ENCODE peak calls at places on chromosomes 6 and 20, in four cellular contexts. One of them, this sample, is unnamed.

GRCh38 chr6:63644668-63645326 is 9.2 kb downstream of the PHF3 start:
- DNase-seq in mammary epithelial cell: peak; percentile 78
- DNase-seq in stomach: no peak
- DNase-seq in CD8-positive, alpha-beta T cell: no peak
- DNase-seq in this sample: no peak

GRCh38 chr6:101401792-101402617 is 8.5 kb downstream of the GRIK2 start:
- DNase-seq in mammary epithelial cell: no peak
- DNase-seq in stomach: no peak
- DNase-seq in CD8-positive, alpha-beta T cell: no peak
- DNase-seq in this sample: no peak

GRCh38 chr6:166365221-166365620 is 17.5 kb downstream of the MPC1 start:
- DNase-seq in mammary epithelial cell: no peak
- DNase-seq in stomach: no peak
- DNase-seq in CD8-positive, alpha-beta T cell: no peak
- DNase-seq in this sample: no peak

GRCh38 chr6:144151010-144151727 is 852 bp downstream of the STX11 start:
- DNase-seq in mammary epithelial cell: peak; percentile 38
- DNase-seq in stomach: no peak
- DNase-seq in CD8-positive, alpha-beta T cell: peak; percentile 72
- DNase-seq in this sample: peak; percentile 57

GRCh38 chr6:114649298-114649697 is 306.5 kb upstream of the HS3ST5 start:
- DNase-seq in mammary epithelial cell: no peak
- DNase-seq in stomach: no peak
- DNase-seq in CD8-positive, alpha-beta T cell: no peak
- DNase-seq in this sample: no peak

GRCh38 chr20:38260025-38260377 is 534 bp downstream of the KIAA1755 start:
- DNase-seq in mammary epithelial cell: no peak
- DNase-seq in stomach: no peak
- DNase-seq in CD8-positive, alpha-beta T cell: no peak
- DNase-seq in this sample: no peak

GRCh38 chr6:23547851-23548250 is 578.2 kb upstream of the NRSN1 start:
- DNase-seq in mammary epithelial cell: no peak
- DNase-seq in stomach: no peak
- DNase-seq in CD8-positive, alpha-beta T cell: no peak
- DNase-seq in this sample: no peak

GRCh38 chr6:100203391-100203790 is 209.4 kb upstream of the MCHR2 start:
- DNase-seq in mammary epithelial cell: peak; percentile 89
- DNase-seq in stomach: no peak
- DNase-seq in CD8-positive, alpha-beta T cell: no peak
- DNase-seq in this sample: no peak

GRCh38 chr6:129672883-129673631 is 36.9 kb downstream of the ARHGAP18 start:
- DNase-seq in mammary epithelial cell: peak; percentile 65
- DNase-seq in stomach: no peak
- DNase-seq in CD8-positive, alpha-beta T cell: no peak
- DNase-seq in this sample: no peak

GRCh38 chr6:158536891-158537798 is 22.7 kb upstream of the TMEM181 start:
- DNase-seq in mammary epithelial cell: peak; percentile 25
- DNase-seq in stomach: no peak
- DNase-seq in CD8-positive, alpha-beta T cell: peak; percentile 48
- DNase-seq in this sample: no peak

GRCh38 chr6:170165085-170165484 is 125.8 kb downstream of the DLL1 start:
- DNase-seq in mammary epithelial cell: no peak
- DNase-seq in stomach: no peak
- DNase-seq in CD8-positive, alpha-beta T cell: no peak
- DNase-seq in this sample: no peak

GRCh38 chr6:170162011-170162770 is 128.7 kb downstream of the DLL1 start:
- DNase-seq in mammary epithelial cell: no peak
- DNase-seq in stomach: no peak
- DNase-seq in CD8-positive, alpha-beta T cell: no peak
- DNase-seq in this sample: no peak

GRCh38 chr6:170162771-170163404 is 128.0 kb downstream of the DLL1 start:
- DNase-seq in mammary epithelial cell: no peak
- DNase-seq in stomach: no peak
- DNase-seq in CD8-positive, alpha-beta T cell: no peak
- DNase-seq in this sample: no peak

GRCh38 chr6:170164271-170164900 is 126.5 kb downstream of the DLL1 start:
- DNase-seq in mammary epithelial cell: no peak
- DNase-seq in stomach: no peak
- DNase-seq in CD8-positive, alpha-beta T cell: no peak
- DNase-seq in this sample: no peak

DNA sequence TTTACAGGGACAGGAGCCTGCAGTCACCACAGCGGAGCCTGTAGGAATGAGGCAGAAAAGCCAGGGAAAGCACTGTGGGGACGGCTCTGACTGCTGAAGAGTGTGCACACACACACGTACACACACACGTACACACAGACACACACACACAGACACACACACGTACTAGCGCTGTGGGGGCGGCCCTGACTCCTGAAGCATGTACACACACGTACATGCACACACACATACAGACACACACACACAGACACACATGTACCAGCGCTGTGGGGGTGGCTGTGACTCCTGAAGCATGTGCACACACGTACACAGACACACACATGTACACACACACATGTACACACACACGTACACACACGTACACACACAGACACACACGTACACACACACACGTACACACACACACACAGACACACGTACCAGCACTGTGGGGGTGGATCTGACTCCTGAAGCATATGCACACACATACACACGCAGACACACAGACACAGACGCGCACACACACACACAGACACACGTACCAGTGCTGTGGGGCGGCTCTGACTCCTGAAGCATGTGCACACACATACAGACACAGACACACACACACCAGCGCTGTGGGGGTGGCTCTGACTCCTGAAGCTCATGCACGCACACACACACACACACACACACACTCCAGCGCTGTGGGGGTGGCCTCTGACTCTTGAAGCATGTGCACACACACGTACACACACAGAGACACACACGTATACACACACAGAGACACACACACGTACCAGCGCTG is 127.3 kb downstream of the DLL1 start:
- DNase-seq in mammary epithelial cell: no peak
- DNase-seq in stomach: no peak
- DNase-seq in CD8-positive, alpha-beta T cell: no peak
- DNase-seq in this sample: no peak
- H3K9me3 ChIP-seq in mammary epithelial cell: peaks cover 4% of the 10 kb centered on the region
- H3K9me3 ChIP-seq in stomach: no peaks in the 10 kb centered on the region
- H3K9me3 ChIP-seq in CD8-positive, alpha-beta T cell: no peaks in the 10 kb centered on the region
- H3K9me3 ChIP-seq in this sample: no peaks in the 10 kb centered on the region

DNA sequence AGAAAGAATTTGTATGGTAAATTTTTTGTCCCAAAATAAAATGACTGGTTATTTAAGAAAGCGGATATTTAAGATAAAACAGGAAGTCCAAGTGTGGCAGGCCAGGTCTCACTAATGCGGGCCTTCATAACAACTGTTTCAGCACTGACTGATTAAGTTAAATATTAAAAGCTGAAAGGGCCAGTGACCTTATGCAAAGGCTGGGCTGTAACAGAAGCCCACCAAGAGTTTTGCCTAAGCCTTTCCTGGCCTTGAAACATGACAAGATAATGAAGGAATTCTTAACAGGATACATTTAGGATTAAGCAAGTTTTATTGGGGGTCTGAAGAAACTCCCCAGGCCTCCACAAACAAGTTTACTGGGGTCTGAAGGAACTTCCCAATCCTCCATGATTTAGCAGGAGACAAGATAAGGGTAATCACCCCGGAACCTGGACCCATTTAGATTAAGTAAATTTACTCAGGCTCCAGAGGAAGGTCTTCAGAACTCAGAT is 36.3 kb downstream of the ZNF133 start:
- DNase-seq in mammary epithelial cell: no peak
- DNase-seq in stomach: no peak
- DNase-seq in CD8-positive, alpha-beta T cell: no peak
- DNase-seq in this sample: no peak
- H3K27ac ChIP-seq in mammary epithelial cell: no peak overlapping the region
- H3K27ac ChIP-seq in stomach: no peak overlapping the region
- H3K27ac ChIP-seq in CD8-positive, alpha-beta T cell: no peak overlapping the region
- H3K27ac ChIP-seq in this sample: no peak overlapping the region

DNA sequence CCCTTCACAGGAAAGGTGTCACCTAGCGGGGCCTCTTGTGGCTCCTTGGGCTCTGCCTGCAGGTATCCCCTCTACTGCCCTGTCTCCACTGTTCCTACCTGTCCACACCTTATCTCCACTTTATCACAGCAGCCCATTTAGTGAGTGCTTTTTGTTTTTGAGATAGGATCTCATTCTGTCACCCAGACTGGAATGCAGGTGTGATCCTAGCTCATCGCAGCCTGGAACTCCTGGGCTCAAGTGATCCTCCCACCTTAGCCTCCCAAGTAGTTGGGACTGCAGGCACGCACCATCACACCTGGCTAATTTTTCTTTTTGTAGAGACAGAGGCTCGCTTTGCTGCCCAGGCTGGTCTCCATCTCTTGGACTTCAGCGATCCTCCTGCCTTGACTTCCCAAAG is 48.0 kb downstream of the BCAS4 start:
- DNase-seq in mammary epithelial cell: no peak
- DNase-seq in stomach: no peak
- DNase-seq in CD8-positive, alpha-beta T cell: no peak
- DNase-seq in this sample: no peak
- H3K36me3 ChIP-seq in mammary epithelial cell: no peaks in the 10 kb centered on the region
- H3K36me3 ChIP-seq in stomach: peaks cover 7% of the 10 kb centered on the region
- H3K36me3 ChIP-seq in CD8-positive, alpha-beta T cell: peaks cover 9% of the 10 kb centered on the region
- H3K36me3 ChIP-seq in this sample: no peaks in the 10 kb centered on the region

GRCh38 chr6:168794515-168794914 is 353.5 kb downstream of the SMOC2 start:
- DNase-seq in mammary epithelial cell: no peak
- DNase-seq in stomach: no peak
- DNase-seq in CD8-positive, alpha-beta T cell: no peak
- DNase-seq in this sample: no peak
- H3K9me3 ChIP-seq in mammary epithelial cell: peaks cover 17% of the 10 kb centered on the region
- H3K9me3 ChIP-seq in stomach: no peaks in the 10 kb centered on the region
- H3K9me3 ChIP-seq in CD8-positive, alpha-beta T cell: no peaks in the 10 kb centered on the region
- H3K9me3 ChIP-seq in this sample: no peaks in the 10 kb centered on the region

DNA sequence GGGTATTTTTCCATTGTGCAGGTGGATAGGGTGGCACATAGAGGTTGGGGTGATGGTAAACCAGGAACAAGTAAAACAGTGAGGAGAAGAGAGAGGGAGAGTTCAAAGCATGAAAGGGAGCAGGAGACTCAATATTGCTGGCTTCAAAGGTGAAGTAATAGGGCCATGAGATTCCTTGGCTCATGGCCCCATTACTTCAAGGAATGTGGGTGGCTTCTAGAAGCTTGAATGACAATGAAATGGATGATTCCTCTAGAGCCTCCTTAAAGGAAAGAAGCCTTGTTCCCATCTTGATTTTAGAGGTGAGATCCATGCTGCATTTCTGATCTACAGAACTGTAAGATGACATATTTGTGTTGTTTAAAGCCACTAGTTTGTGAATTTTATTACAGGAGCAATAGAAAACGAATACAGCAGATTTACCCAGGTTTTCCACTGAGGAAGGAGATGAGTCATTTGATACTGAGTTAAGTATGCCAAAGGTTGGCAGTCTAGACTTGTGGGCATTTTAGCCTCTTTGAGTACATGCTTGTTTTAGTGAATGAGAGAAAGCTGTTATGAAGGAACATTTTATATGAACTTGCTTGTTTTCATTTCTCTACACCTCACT is 110.4 kb downstream of the PLCB4 start:
- DNase-seq in mammary epithelial cell: peak; percentile 12
- DNase-seq in stomach: no peak
- DNase-seq in CD8-positive, alpha-beta T cell: no peak
- DNase-seq in this sample: no peak
- H3K27ac ChIP-seq in mammary epithelial cell: no peak overlapping the region
- H3K27ac ChIP-seq in stomach: no peak overlapping the region
- H3K27ac ChIP-seq in CD8-positive, alpha-beta T cell: no peak overlapping the region
- H3K27ac ChIP-seq in this sample: no peak overlapping the region

GRCh38 chr20:35363190-35363589 is 48.6 kb downstream of the UQCC1 start:
- DNase-seq in mammary epithelial cell: no peak
- DNase-seq in stomach: no peak
- DNase-seq in CD8-positive, alpha-beta T cell: no peak
- DNase-seq in this sample: no peak

GRCh38 chr20:35355372-35355771 is 56.4 kb downstream of the UQCC1 start:
- DNase-seq in mammary epithelial cell: no peak
- DNase-seq in stomach: no peak
- DNase-seq in CD8-positive, alpha-beta T cell: no peak
- DNase-seq in this sample: no peak

GRCh38 chr20:35359335-35359997 is 52.3 kb downstream of the UQCC1 start:
- DNase-seq in mammary epithelial cell: no peak
- DNase-seq in stomach: no peak
- DNase-seq in CD8-positive, alpha-beta T cell: no peak
- DNase-seq in this sample: no peak

GRCh38 chr20:35360033-35360432 is 51.7 kb downstream of the UQCC1 start:
- DNase-seq in mammary epithelial cell: peak; percentile 52
- DNase-seq in stomach: no peak
- DNase-seq in CD8-positive, alpha-beta T cell: no peak
- DNase-seq in this sample: no peak
- H3K36me3 ChIP-seq in mammary epithelial cell: peaks cover 10% of the 10 kb centered on the region
- H3K36me3 ChIP-seq in stomach: peaks cover 58% of the 10 kb centered on the region
- H3K36me3 ChIP-seq in CD8-positive, alpha-beta T cell: peaks cover 20% of the 10 kb centered on the region
- H3K36me3 ChIP-seq in this sample: no peaks in the 10 kb centered on the region

GRCh38 chr20:30488941-30489601 is 768.4 kb upstream of the DEFB115 start:
- DNase-seq in mammary epithelial cell: no peak
- DNase-seq in stomach: peak; percentile 5
- DNase-seq in CD8-positive, alpha-beta T cell: peak; percentile 42
- DNase-seq in this sample: no peak
- H3K9me3 ChIP-seq in mammary epithelial cell: peaks cover 21% of the 10 kb centered on the region
- H3K9me3 ChIP-seq in stomach: peaks cover 70% of the 10 kb centered on the region
- H3K9me3 ChIP-seq in CD8-positive, alpha-beta T cell: no peaks in the 10 kb centered on the region
- H3K9me3 ChIP-seq in this sample: peaks cover 6% of the 10 kb centered on the region

This sample was measured in naive thymus-derived CD4-positive, alpha-beta T cell.